ENCODE peak calls at places on chromosomes 16 and 17, in eight cellular contexts. M is hepatocyte; G is CD8-positive, alpha-beta memory T cell; J is tibial artery; O is cardiac muscle cell; Q is CD4-positive, alpha-beta memory T cell; A is iPS DF 6.9; R is body of pancreas. K is an unnamed sample.

GRCh38 chr17:78242024-78242742 is 10.8 kb downstream of the TMEM235 start:
- DNase-seq in M (no peak), G (no peak), J (no peak), O (no peak), Q (no peak), A (no peak), R (no peak), K (no peak)

GRCh38 chr16:19210968-19211367 is 42.9 kb downstream of the SYT17 start:
- DNase-seq in M (no peak), G (no peak), J (no peak), O (no peak), Q (no peak), A (no peak), R (no peak), K (peak; percentile 12)

GRCh38 chr17:82237746-82238561 is 9.1 kb downstream of the SLC16A3 start:
- DNase-seq in M (no peak), G (no peak), J (no peak), O (no peak), Q (no peak), A (no peak), R (no peak), K (no peak)

GRCh38 chr17:38658741-38659345 is 15.9 kb downstream of the EPOP start:
- DNase-seq in M (no peak), G (no peak), J (no peak), O (no peak), Q (no peak), A (no peak), R (no peak), K (no peak)

GRCh38 chr16:11727945-11728543 is 14.6 kb downstream of the TXNDC11 start:
- DNase-seq in M (no peak), G (no peak), J (no peak), O (no peak), Q (no peak), A (no peak), R (no peak), K (no peak)

GRCh38 chr17:75813081-75814020 is 28.7 kb downstream of the UNK start:
- DNase-seq in M (peak; percentile 4), G (peak; percentile 40), J (no peak), O (no peak), Q (no peak), A (no peak), R (no peak), K (no peak)

GRCh38 chr17:51537996-51538550 is 277.7 kb downstream of the UTP18 start:
- DNase-seq in M (no peak), G (no peak), J (no peak), O (no peak), Q (no peak), A (no peak), R (no peak), K (no peak)

GRCh38 chr16:30025156-30025555 is 2.2 kb downstream of the C16orf92 start:
- DNase-seq in M (no peak), G (no peak), J (no peak), O (no peak), Q (no peak), A (no peak), R (no peak), K (no peak)

GRCh38 chr16:3188925-3189825 is 1.2 kb downstream of the OR1F1 start:
- DNase-seq in M (no peak), G (no peak), J (no peak), O (peak; percentile 61), Q (peak; percentile 45), A (no peak), R (no peak), K (peak; percentile 77)

GRCh38 chr17:28282596-28282995 is 36.4 kb upstream of the TMEM97 start:
- DNase-seq in M (no peak), G (no peak), J (no peak), O (peak; percentile 8), Q (no peak), A (no peak), R (no peak), K (peak; percentile 48)

GRCh38 chr16:25012525-25012991 is 2.6 kb downstream of the ARHGAP17 start:
- DNase-seq in M (peak; percentile 62), G (no peak), J (no peak), O (no peak), Q (no peak), A (no peak), R (no peak), K (no peak)

GRCh38 chr16:46932802-46933201 is 40.7 kb downstream of the DNAJA2 start:
- DNase-seq in M (no peak), G (no peak), J (no peak), O (no peak), Q (no peak), A (peak; percentile 27), R (no peak), K (peak; percentile 53)

GRCh38 chr17:7838291-7839075 is 4.5 kb downstream of the KDM6B start:
- DNase-seq in M (peak; percentile 85), G (no peak), J (no peak), O (peak; percentile 70), Q (no peak), A (no peak), R (peak; percentile 57), K (peak; percentile 75)

GRCh38 chr17:68511254-68511670 is 968 bp upstream of the PRKAR1A start:
- DNase-seq in M (no peak), G (no peak), J (no peak), O (no peak), Q (no peak), A (no peak), R (no peak), K (no peak)

GRCh38 chr16:13935408-13935807 is 15.5 kb downstream of the ERCC4 start:
- DNase-seq in M (no peak), G (no peak), J (no peak), O (no peak), Q (no peak), A (peak; percentile 37), R (no peak), K (peak; percentile 13)

GRCh38 chr17:40915721-40916256 is 21.7 kb downstream of the KRT23 start:
- DNase-seq in M (no peak), G (no peak), J (no peak), O (no peak), Q (no peak), A (no peak), R (no peak), K (no peak)

DNA sequence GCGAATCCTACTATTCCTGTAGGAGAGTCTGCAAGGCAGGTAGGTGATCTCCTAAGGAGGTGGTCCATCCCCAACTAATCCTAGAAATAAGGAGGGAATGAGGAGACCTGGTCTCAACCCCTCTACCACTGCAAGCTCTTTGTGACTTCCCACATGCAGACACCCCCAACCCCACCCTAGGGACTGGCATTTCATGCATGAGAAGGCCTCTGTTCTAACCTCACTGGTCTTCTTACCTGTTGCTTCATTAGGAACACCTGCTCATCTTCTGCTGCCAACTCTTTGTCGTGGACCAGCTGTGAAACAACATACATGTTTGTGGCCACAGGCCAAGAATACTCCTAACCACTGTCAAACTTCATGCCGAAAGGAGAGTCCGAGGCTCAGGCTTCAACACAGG is 22.6 kb downstream of the DYNC1LI2 start:
- DNase-seq in M (no peak), G (no peak), J (no peak), O (no peak), Q (no peak), A (no peak), R (no peak), K (no peak)
- H3K4me1 ChIP-seq in M (no peaks in the 10 kb centered on the region), G (no peaks in the 10 kb centered on the region), J (no peaks in the 10 kb centered on the region), O (peaks cover 7% of the 10 kb centered on the region), Q (no peaks in the 10 kb centered on the region), A (peaks cover 3% of the 10 kb centered on the region), R (no peaks in the 10 kb centered on the region), K (no peaks in the 10 kb centered on the region)

GRCh38 chr16:84763629-84764028 is 56.2 kb upstream of the CRISPLD2 start:
- DNase-seq in M (no peak), G (no peak), J (no peak), O (no peak), Q (no peak), A (no peak), R (no peak), K (no peak)

GRCh38 chr16:84765606-84766580 is 53.9 kb upstream of the CRISPLD2 start:
- DNase-seq in M (no peak), G (no peak), J (no peak), O (no peak), Q (peak; percentile 40), A (no peak), R (no peak), K (no peak)

GRCh38 chr16:84764970-84765369 is 54.8 kb upstream of the CRISPLD2 start:
- DNase-seq in M (no peak), G (no peak), J (no peak), O (no peak), Q (no peak), A (no peak), R (no peak), K (no peak)

GRCh38 chr16:84761448-84762368 is 58.1 kb upstream of the CRISPLD2 start:
- DNase-seq in M (no peak), G (no peak), J (no peak), O (no peak), Q (no peak), A (no peak), R (no peak), K (no peak)

DNA sequence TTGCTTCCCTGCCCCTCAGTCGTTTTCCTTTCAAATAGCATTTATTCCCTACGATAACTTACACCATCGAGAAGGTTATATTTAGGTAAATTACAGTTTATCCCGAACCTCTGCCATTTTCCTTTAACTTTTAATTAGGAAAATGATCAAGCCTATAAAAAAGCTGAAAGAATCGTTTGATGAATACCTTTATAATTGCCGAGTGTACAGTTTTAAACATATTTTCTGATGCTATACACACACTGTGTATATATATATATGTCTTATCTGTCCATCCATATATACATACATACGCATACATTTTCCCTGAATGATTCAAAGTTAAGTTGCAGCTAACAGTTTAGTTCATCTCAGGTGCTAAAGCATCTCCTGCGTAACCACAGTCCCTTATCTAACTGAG is 56.6 kb upstream of the CRISPLD2 start:
- DNase-seq in M (no peak), G (no peak), J (no peak), O (no peak), Q (no peak), A (no peak), R (no peak), K (no peak)
- H3K36me3 ChIP-seq in M (no peaks in the 10 kb centered on the region), G (peaks cover 34% of the 10 kb centered on the region), J (peaks cover 83% of the 10 kb centered on the region), O (peaks cover 50% of the 10 kb centered on the region), Q (peaks cover 52% of the 10 kb centered on the region), A (peaks cover 23% of the 10 kb centered on the region), R (peaks cover 4% of the 10 kb centered on the region), K (peaks cover 83% of the 10 kb centered on the region)

DNA sequence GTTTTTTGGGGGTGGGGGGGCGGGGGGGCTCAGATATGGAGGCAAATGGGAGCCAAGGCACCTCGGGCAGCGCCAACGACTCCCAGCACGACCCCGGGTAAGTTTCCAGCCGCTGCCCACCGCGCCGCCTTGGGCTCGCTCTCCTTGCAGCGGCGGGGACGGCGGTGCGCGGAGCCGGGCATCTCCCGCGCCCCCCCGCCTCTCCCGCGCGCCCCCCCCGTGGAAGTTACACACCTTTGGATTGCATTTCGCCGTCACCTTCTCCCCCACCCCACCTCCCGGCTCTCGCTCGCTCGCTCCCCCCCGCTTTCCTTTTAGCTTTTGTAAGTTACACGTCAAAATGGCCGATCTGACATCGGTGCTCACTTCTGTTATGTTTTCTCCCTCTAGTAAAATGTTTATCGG is 387 bp downstream of the MSI2 start:
- DNase-seq in M (peak; percentile 62), G (peak; percentile 64), J (no peak), O (peak; percentile 62), Q (no peak), A (no peak), R (peak; percentile 49), K (peak; percentile 49)
- H3K4me3 ChIP-seq in M (peak overlapping the region; percentile 93), G (peak overlapping the region; percentile 78), J (peak overlapping the region; percentile 81), O (peak overlapping the region; percentile 96), Q (peak overlapping the region; percentile 60), A (peak overlapping the region; percentile 88), R (peak overlapping the region; percentile 46), K (peak overlapping the region; percentile 52)

DNA sequence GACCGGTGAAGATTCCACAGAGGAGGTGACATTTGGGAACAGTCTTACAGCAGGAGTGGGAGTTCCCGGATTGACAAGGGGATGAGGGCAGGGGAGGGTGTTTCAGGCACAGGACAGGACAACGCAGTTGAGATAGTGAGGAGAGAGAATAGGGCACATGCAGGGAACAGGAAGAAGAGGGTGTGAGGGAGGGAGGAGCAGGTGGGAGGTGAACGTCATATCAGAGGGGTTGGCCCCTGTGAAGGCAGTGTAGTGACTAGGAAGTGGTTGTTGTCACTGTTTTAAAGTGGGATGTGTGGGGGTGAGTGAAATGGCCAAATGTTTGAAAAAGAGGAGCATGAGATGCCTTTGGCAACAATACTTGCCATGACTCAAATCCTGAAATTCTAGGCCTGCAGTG is 12.2 kb downstream of the PRKCB start:
- DNase-seq in M (no peak), G (peak; percentile 75), J (no peak), O (no peak), Q (peak; percentile 61), A (no peak), R (no peak), K (no peak)
- H3K4me1 ChIP-seq in M (no peaks in the 10 kb centered on the region), G (peaks cover 49% of the 10 kb centered on the region), J (no peaks in the 10 kb centered on the region), O (no peaks in the 10 kb centered on the region), Q (peaks cover 61% of the 10 kb centered on the region), A (no peaks in the 10 kb centered on the region), R (no peaks in the 10 kb centered on the region), K (no peaks in the 10 kb centered on the region)

K was measured in HAP-1.